ENCODE peak calls at places on chromosomes 3 and 15, in five cellular contexts. One of them, this sample, is unnamed.

GRCh38 chr3:28726840-28727239 is 378.2 kb upstream of the AZI2 start:
- DNase-seq in activated T-cell treated with anti-CD3 and anti-CD28 coated beads for 1 hour: no peak
- DNase-seq in fibroblast of the aortic adventitia: peak; percentile 27
- DNase-seq in IMR-90: no peak
- DNase-seq in anterior cingulate cortex: no peak
- DNase-seq in this sample: peak; percentile 14

GRCh38 chr3:130259170-130259874 is 86.2 kb upstream of the COL6A5 start:
- DNase-seq in anterior cingulate cortex: no peak
- DNase-seq in IMR-90: no peak
- DNase-seq in fibroblast of the aortic adventitia: no peak
- DNase-seq in activated T-cell treated with anti-CD3 and anti-CD28 coated beads for 1 hour: no peak
- DNase-seq in this sample: peak; percentile 20

GRCh38 chr15:38541046-38541445 is 23.6 kb downstream of the RASGRP1 start:
- DNase-seq in fibroblast of the aortic adventitia: no peak
- DNase-seq in activated T-cell treated with anti-CD3 and anti-CD28 coated beads for 1 hour: no peak
- DNase-seq in IMR-90: no peak
- DNase-seq in anterior cingulate cortex: no peak
- DNase-seq in this sample: no peak

GRCh38 chr3:33791477-33792166 is 6.8 kb upstream of the PDCD6IP start:
- DNase-seq in activated T-cell treated with anti-CD3 and anti-CD28 coated beads for 1 hour: no peak
- DNase-seq in anterior cingulate cortex: no peak
- DNase-seq in IMR-90: peak; percentile 41
- DNase-seq in fibroblast of the aortic adventitia: no peak
- DNase-seq in this sample: no peak

GRCh38 chr3:50587373-50587772 is 18.1 kb downstream of the HEMK1 start:
- DNase-seq in fibroblast of the aortic adventitia: peak; percentile 45
- DNase-seq in activated T-cell treated with anti-CD3 and anti-CD28 coated beads for 1 hour: no peak
- DNase-seq in anterior cingulate cortex: no peak
- DNase-seq in IMR-90: peak; percentile 24
- DNase-seq in this sample: peak; percentile 35

GRCh38 chr3:52432225-52432624 is 12.7 kb downstream of the SEMA3G start:
- DNase-seq in anterior cingulate cortex: no peak
- DNase-seq in fibroblast of the aortic adventitia: no peak
- DNase-seq in activated T-cell treated with anti-CD3 and anti-CD28 coated beads for 1 hour: no peak
- DNase-seq in IMR-90: no peak
- DNase-seq in this sample: no peak

GRCh38 chr3:154759966-154760365 is 320.2 kb upstream of the MME start:
- DNase-seq in activated T-cell treated with anti-CD3 and anti-CD28 coated beads for 1 hour: no peak
- DNase-seq in anterior cingulate cortex: no peak
- DNase-seq in fibroblast of the aortic adventitia: no peak
- DNase-seq in IMR-90: no peak
- DNase-seq in this sample: no peak

GRCh38 chr15:36313881-36314280 is 265.5 kb upstream of the CDIN1 start:
- DNase-seq in fibroblast of the aortic adventitia: no peak
- DNase-seq in activated T-cell treated with anti-CD3 and anti-CD28 coated beads for 1 hour: no peak
- DNase-seq in anterior cingulate cortex: no peak
- DNase-seq in IMR-90: no peak
- DNase-seq in this sample: no peak

GRCh38 chr3:136162322-136162721 is 33.8 kb downstream of the MSL2 start:
- DNase-seq in activated T-cell treated with anti-CD3 and anti-CD28 coated beads for 1 hour: no peak
- DNase-seq in fibroblast of the aortic adventitia: no peak
- DNase-seq in IMR-90: no peak
- DNase-seq in anterior cingulate cortex: no peak
- DNase-seq in this sample: no peak

GRCh38 chr3:113531826-113532697 is at the start of gene SIDT1:
- DNase-seq in IMR-90: no peak
- DNase-seq in fibroblast of the aortic adventitia: no peak
- DNase-seq in anterior cingulate cortex: no peak
- DNase-seq in activated T-cell treated with anti-CD3 and anti-CD28 coated beads for 1 hour: peak; percentile 55
- DNase-seq in this sample: no peak

GRCh38 chr15:85064710-85065109 is 83.1 kb downstream of the PDE8A start:
- DNase-seq in activated T-cell treated with anti-CD3 and anti-CD28 coated beads for 1 hour: no peak
- DNase-seq in anterior cingulate cortex: no peak
- DNase-seq in fibroblast of the aortic adventitia: no peak
- DNase-seq in IMR-90: no peak
- DNase-seq in this sample: no peak

GRCh38 chr15:86661580-86661979 is 581.9 kb downstream of the AGBL1 start:
- DNase-seq in IMR-90: no peak
- DNase-seq in anterior cingulate cortex: no peak
- DNase-seq in activated T-cell treated with anti-CD3 and anti-CD28 coated beads for 1 hour: no peak
- DNase-seq in fibroblast of the aortic adventitia: no peak
- DNase-seq in this sample: no peak

GRCh38 chr15:70090436-70091291 is 7.1 kb downstream of the TLE3 start:
- DNase-seq in fibroblast of the aortic adventitia: no peak
- DNase-seq in anterior cingulate cortex: no peak
- DNase-seq in activated T-cell treated with anti-CD3 and anti-CD28 coated beads for 1 hour: no peak
- DNase-seq in IMR-90: no peak
- DNase-seq in this sample: no peak

GRCh38 chr3:16801223-16801622 is 83.5 kb upstream of the PLCL2 start:
- DNase-seq in IMR-90: no peak
- DNase-seq in activated T-cell treated with anti-CD3 and anti-CD28 coated beads for 1 hour: no peak
- DNase-seq in fibroblast of the aortic adventitia: no peak
- DNase-seq in anterior cingulate cortex: no peak
- DNase-seq in this sample: no peak

GRCh38 chr3:195441476-195441970 is 1.3 kb downstream of the ACAP2 start:
- DNase-seq in fibroblast of the aortic adventitia: peak; percentile 28
- DNase-seq in anterior cingulate cortex: no peak
- DNase-seq in activated T-cell treated with anti-CD3 and anti-CD28 coated beads for 1 hour: no peak
- DNase-seq in IMR-90: peak; percentile 11
- DNase-seq in this sample: no peak

GRCh38 chr3:190279690-190280089 is 42.6 kb downstream of the CLDN1 start:
- DNase-seq in fibroblast of the aortic adventitia: no peak
- DNase-seq in IMR-90: no peak
- DNase-seq in anterior cingulate cortex: no peak
- DNase-seq in activated T-cell treated with anti-CD3 and anti-CD28 coated beads for 1 hour: no peak
- DNase-seq in this sample: no peak

GRCh38 chr15:28886431-28887343 is 913 bp downstream of the APBA2 start:
- DNase-seq in activated T-cell treated with anti-CD3 and anti-CD28 coated beads for 1 hour: no peak
- DNase-seq in IMR-90: no peak
- DNase-seq in anterior cingulate cortex: no peak
- DNase-seq in fibroblast of the aortic adventitia: no peak
- DNase-seq in this sample: no peak

GRCh38 chr3:48695113-48695753 is 9.5 kb upstream of the NCKIPSD start:
- DNase-seq in anterior cingulate cortex: peak; percentile 27
- DNase-seq in fibroblast of the aortic adventitia: peak; percentile 64
- DNase-seq in IMR-90: peak; percentile 45
- DNase-seq in activated T-cell treated with anti-CD3 and anti-CD28 coated beads for 1 hour: no peak
- DNase-seq in this sample: peak; percentile 62

GRCh38 chr15:71683401-71684274 is 126.7 kb upstream of the NR2E3 start:
- DNase-seq in IMR-90: peak; percentile 57
- DNase-seq in fibroblast of the aortic adventitia: peak; percentile 45
- DNase-seq in activated T-cell treated with anti-CD3 and anti-CD28 coated beads for 1 hour: no peak
- DNase-seq in anterior cingulate cortex: no peak
- DNase-seq in this sample: peak; percentile 66

GRCh38 chr15:93190238-93190637 is 101.2 kb upstream of the RGMA start:
- DNase-seq in activated T-cell treated with anti-CD3 and anti-CD28 coated beads for 1 hour: no peak
- DNase-seq in IMR-90: no peak
- DNase-seq in fibroblast of the aortic adventitia: no peak
- DNase-seq in anterior cingulate cortex: no peak
- DNase-seq in this sample: no peak

GRCh38 chr3:42189746-42190145 is 76.2 kb downstream of the CCK start:
- DNase-seq in fibroblast of the aortic adventitia: peak; percentile 29
- DNase-seq in activated T-cell treated with anti-CD3 and anti-CD28 coated beads for 1 hour: no peak
- DNase-seq in IMR-90: no peak
- DNase-seq in anterior cingulate cortex: no peak
- DNase-seq in this sample: peak; percentile 21

GRCh38 chr3:42438193-42438592 is 27.8 kb upstream of the LYZL4 start:
- DNase-seq in activated T-cell treated with anti-CD3 and anti-CD28 coated beads for 1 hour: no peak
- DNase-seq in IMR-90: no peak
- DNase-seq in fibroblast of the aortic adventitia: no peak
- DNase-seq in anterior cingulate cortex: no peak
- DNase-seq in this sample: no peak

GRCh38 chr15:82850242-82850591 is 40.8 kb downstream of the WHAMM start:
- DNase-seq in anterior cingulate cortex: no peak
- DNase-seq in activated T-cell treated with anti-CD3 and anti-CD28 coated beads for 1 hour: no peak
- DNase-seq in IMR-90: peak; percentile 5
- DNase-seq in fibroblast of the aortic adventitia: no peak
- DNase-seq in this sample: no peak

GRCh38 chr15:66461917-66462316 is 35.6 kb downstream of the SNAPC5 start:
- DNase-seq in fibroblast of the aortic adventitia: no peak
- DNase-seq in activated T-cell treated with anti-CD3 and anti-CD28 coated beads for 1 hour: no peak
- DNase-seq in IMR-90: peak; percentile 12
- DNase-seq in anterior cingulate cortex: no peak
- DNase-seq in this sample: no peak

GRCh38 chr15:66670698-66671580 is 31.1 kb upstream of the SMAD6 start:
- DNase-seq in anterior cingulate cortex: no peak
- DNase-seq in activated T-cell treated with anti-CD3 and anti-CD28 coated beads for 1 hour: no peak
- DNase-seq in fibroblast of the aortic adventitia: no peak
- DNase-seq in IMR-90: no peak
- DNase-seq in this sample: no peak

This sample was measured in fibroblast of lung.